ENCODE peak calls at places on chromosomes 12 and 14, in six cellular contexts. M, S, W, Z, A and R are unnamed samples.

GRCh38 chr12:12979731-12980259 is 20.3 kb downstream of the HEBP1 start:
- DNase-seq in W (no peak), Z (no peak), A (no peak), M (peak; percentile 79), S (no peak), R (no peak)

GRCh38 chr12:65522956-65523857 is 244.7 kb downstream of the MSRB3 start:
- DNase-seq in W (no peak), M (peak; percentile 40), S (no peak), A (no peak), Z (no peak), R (no peak)

GRCh38 chr12:19373569-19373968 is 65.7 kb upstream of the AEBP2 start:
- DNase-seq in S (no peak), Z (no peak), M (no peak), W (no peak), A (no peak), R (no peak)

GRCh38 chr12:118189761-118190181 is 53.8 kb downstream of the PEBP1 start:
- DNase-seq in W (no peak), M (no peak), S (peak; percentile 89), A (no peak), Z (no peak), R (no peak)

GRCh38 chr14:23009939-23010718 is at the start of gene C14orf93:
- DNase-seq in S (peak; percentile 95), W (peak; percentile 86), A (peak; percentile 81), Z (peak; percentile 59), M (no peak), R (peak; percentile 69)

GRCh38 chr14:92503756-92504491 is 9.7 kb upstream of the RIN3 start:
- DNase-seq in W (no peak), M (no peak), Z (no peak), S (no peak), A (no peak), R (no peak)

GRCh38 chr12:9041321-9041720 is 52.0 kb downstream of the KLRG1 start:
- DNase-seq in A (no peak), W (no peak), Z (no peak), M (no peak), S (no peak), R (no peak)

GRCh38 chr14:32073537-32074189 is 3.4 kb upstream of the ARHGAP5 start:
- DNase-seq in W (no peak), A (peak; percentile 48), Z (peak; percentile 62), M (peak; percentile 40), S (peak; percentile 84), R (no peak)

GRCh38 chr12:71896171-71896570 is 42.5 kb upstream of the TPH2 start:
- DNase-seq in Z (no peak), S (no peak), M (no peak), W (no peak), A (no peak), R (no peak)

GRCh38 chr12:71476513-71476912 is 36.9 kb downstream of the LGR5 start:
- DNase-seq in A (no peak), Z (no peak), S (no peak), W (no peak), M (no peak), R (no peak)